ENCODE peak calls at places on chromosomes 3 and 15, in six cellular contexts. D, U, E, W, J and K are unnamed samples.
A peak's percentile ranks its signal among the peaks of the same experiment; 100 is the strongest.

GRCh38 chr15:78049691-78050440 is 27.6 kb downstream of the TBC1D2B start:
- DNase-seq in W (peak; percentile 91), E (no peak), D (peak; percentile 75), J (no peak), U (peak; percentile 67), K (peak; percentile 72)

GRCh38 chr15:32717290-32718081 is at the start of gene GREM1:
- DNase-seq in D (no peak), J (no peak), W (peak; percentile 48), E (peak; percentile 37), U (peak; percentile 65), K (no peak)

GRCh38 chr15:64305261-64305660 is 50.7 kb downstream of the CSNK1G1 start:
- DNase-seq in U (no peak), J (no peak), E (no peak), D (peak; percentile 18), W (no peak), K (no peak)

GRCh38 chr3:185959609-185960517 is 22.0 kb upstream of the TRA2B start:
- DNase-seq in U (peak; percentile 75), W (peak; percentile 87), E (peak; percentile 61), D (peak; percentile 81), J (no peak), K (peak; percentile 80)

GRCh38 chr15:98983333-98983732 is 24.3 kb downstream of the PGPEP1L start:
- DNase-seq in D (peak; percentile 67), U (peak; percentile 58), W (peak; percentile 86), J (peak; percentile 35), E (peak; percentile 37), K (peak; percentile 78)

GRCh38 chr3:64489361-64490044 is 198.3 kb downstream of the ADAMTS9 start:
- DNase-seq in D (no peak), W (peak; percentile 3), E (peak; percentile 65), U (peak; percentile 45), J (peak; percentile 61), K (peak; percentile 27)

GRCh38 chr3:150015906-150016305 is 45.2 kb upstream of the PFN2 start:
- DNase-seq in W (peak; percentile 18), E (no peak), J (no peak), D (no peak), U (peak; percentile 30), K (no peak)

GRCh38 chr3:179671309-179671708 is 18.5 kb downstream of the USP13 start:
- DNase-seq in U (no peak), W (no peak), D (no peak), J (no peak), E (no peak), K (no peak)

GRCh38 chr3:161413127-161413854 is 42.0 kb upstream of the SPTSSB start:
- DNase-seq in E (no peak), J (peak; percentile 38), W (peak; percentile 80), U (peak; percentile 84), D (peak; percentile 69), K (peak; percentile 54)

GRCh38 chr3:73365756-73366397 is 258.9 kb downstream of the PDZRN3 start:
- DNase-seq in E (peak; percentile 35), D (peak; percentile 56), J (peak; percentile 18), U (peak; percentile 78), W (peak; percentile 70), K (no peak)

GRCh38 chr3:120039642-120040610 is 54.3 kb downstream of the GSK3B start:
- DNase-seq in E (no peak), D (no peak), W (peak; percentile 9), U (no peak), J (no peak), K (no peak)
- TF ChIP-seq CTCF in E (no peak), D (no peak), W (no peak), U (no peak), J (no peak), K (peak; percentile 10)

GRCh38 chr3:30648670-30649357 is 42.4 kb downstream of the TGFBR2 start:
- DNase-seq in W (no peak), U (no peak), D (no peak), E (no peak), J (no peak), K (no peak)
- H3K4me3 ChIP-seq in W (no peak overlapping the region), U (no peak overlapping the region), D (no peak overlapping the region), E (no peak overlapping the region), J (no peak overlapping the region), K (no peak overlapping the region)

DNA sequence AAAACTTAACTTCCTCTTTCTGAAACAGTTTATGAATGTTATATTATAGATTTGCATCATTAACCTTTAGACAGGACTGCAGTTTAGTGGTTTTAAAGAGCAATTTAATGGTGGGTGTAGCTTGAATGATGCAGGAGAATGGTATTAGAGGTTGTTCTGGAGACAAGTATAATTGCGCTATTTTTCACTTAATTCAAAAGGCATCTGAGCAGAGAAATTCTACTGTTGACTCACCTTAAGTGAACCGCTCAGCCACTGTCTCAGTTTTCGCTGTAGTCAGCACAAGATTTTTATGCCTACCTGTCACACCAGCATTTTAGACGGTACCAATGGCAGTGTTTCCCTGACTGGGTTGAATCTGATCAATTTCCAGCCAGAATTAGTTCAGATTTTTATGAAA is 348.8 kb upstream of the DCBLD2 start:
- DNase-seq in D (no peak), J (no peak), W (peak; percentile 89), E (no peak), U (no peak), K (peak; percentile 35)
- TF ChIP-seq CTCF in D (no peak), J (no peak), W (no peak), E (no peak), U (no peak), K (no peak)

GRCh38 chr3:146539315-146539714 is 5.1 kb downstream of the PLSCR1 start:
- DNase-seq in J (no peak), U (no peak), W (no peak), E (no peak), D (peak; percentile 47), K (no peak)

GRCh38 chr3:146542179-146542578 is 2.2 kb downstream of the PLSCR1 start:
- DNase-seq in U (peak; percentile 87), W (peak; percentile 23), J (no peak), D (peak; percentile 86), E (no peak), K (no peak)

GRCh38 chr3:146540236-146540635 is 4.2 kb downstream of the PLSCR1 start:
- DNase-seq in W (no peak), E (no peak), J (no peak), U (no peak), D (no peak), K (no peak)

GRCh38 chr3:146542968-146543367 is 1.4 kb downstream of the PLSCR1 start:
- DNase-seq in W (no peak), J (no peak), U (no peak), D (peak; percentile 46), E (no peak), K (no peak)

DNA sequence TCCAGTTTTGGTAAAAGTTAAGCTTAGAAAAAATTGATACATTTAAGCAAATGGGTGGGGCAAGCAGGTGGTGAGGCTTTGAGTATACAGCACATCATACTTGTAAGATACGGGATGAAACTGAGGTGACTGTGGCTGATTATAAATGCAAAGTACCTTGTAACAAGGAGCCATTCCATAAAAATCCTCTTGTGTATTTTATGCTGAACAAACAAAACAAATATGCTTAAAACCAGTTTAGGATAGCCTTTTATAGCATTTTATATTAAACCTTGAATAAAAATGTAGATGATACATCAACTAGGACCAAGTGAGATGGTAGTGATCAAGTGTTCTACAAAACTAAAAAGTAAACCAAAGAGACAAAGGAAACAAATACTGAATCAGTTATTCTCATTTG is 3.4 kb downstream of the PLSCR1 start:
- DNase-seq in U (no peak), W (no peak), J (no peak), D (no peak), E (no peak), K (no peak)
- H3K4me3 ChIP-seq in U (no peak overlapping the region), W (no peak overlapping the region), J (no peak overlapping the region), D (peak overlapping the region; percentile 78), E (peak overlapping the region; percentile 66), K (no peak overlapping the region)